ENCODE peak calls at places on chromosomes 7 and 10, in six cellular contexts. One of them, this sample, is unnamed.

GRCh38 chr10:97827778-97828291 is 21.8 kb upstream of the GOLGA7B start:
- DNase-seq in neuronal stem cell: no peak
- DNase-seq in fibroblast of lung: no peak
- DNase-seq in MM.1S: no peak
- DNase-seq in IMR-90: no peak
- DNase-seq in mammary epithelial cell: peak; percentile 65
- DNase-seq in this sample: no peak

GRCh38 chr7:36972140-36972518 is 247.8 kb upstream of the AOAH start:
- DNase-seq in fibroblast of lung: no peak
- DNase-seq in neuronal stem cell: peak; percentile 21
- DNase-seq in MM.1S: no peak
- DNase-seq in IMR-90: no peak
- DNase-seq in mammary epithelial cell: no peak
- DNase-seq in this sample: no peak

GRCh38 chr10:29517352-29517923 is 117.3 kb downstream of the SVIL start:
- DNase-seq in mammary epithelial cell: no peak
- DNase-seq in MM.1S: no peak
- DNase-seq in fibroblast of lung: peak; percentile 60
- DNase-seq in IMR-90: peak; percentile 45
- DNase-seq in neuronal stem cell: peak; percentile 32
- DNase-seq in this sample: peak; percentile 22

GRCh38 chr10:129852829-129853228 is 111.2 kb downstream of the EBF3 start:
- DNase-seq in IMR-90: no peak
- DNase-seq in mammary epithelial cell: no peak
- DNase-seq in fibroblast of lung: no peak
- DNase-seq in neuronal stem cell: no peak
- DNase-seq in MM.1S: no peak
- DNase-seq in this sample: no peak

GRCh38 chr7:4748267-4748666 is 27.2 kb upstream of the AP5Z1 start:
- DNase-seq in fibroblast of lung: no peak
- DNase-seq in MM.1S: no peak
- DNase-seq in IMR-90: no peak
- DNase-seq in neuronal stem cell: no peak
- DNase-seq in mammary epithelial cell: no peak
- DNase-seq in this sample: peak; percentile 86

GRCh38 chr10:73910764-73911552 is at the start of gene PLAU:
- DNase-seq in mammary epithelial cell: peak; percentile 73
- DNase-seq in neuronal stem cell: peak; percentile 58
- DNase-seq in IMR-90: peak; percentile 57
- DNase-seq in MM.1S: no peak
- DNase-seq in fibroblast of lung: peak; percentile 47
- DNase-seq in this sample: peak; percentile 29

GRCh38 chr7:24573008-24573553 is at the start of gene PALS2:
- DNase-seq in mammary epithelial cell: peak; percentile 80
- DNase-seq in MM.1S: peak; percentile 87
- DNase-seq in fibroblast of lung: peak; percentile 67
- DNase-seq in neuronal stem cell: peak; percentile 78
- DNase-seq in IMR-90: peak; percentile 58
- DNase-seq in this sample: peak; percentile 74

GRCh38 chr10:9010093-9010492 is 955.6 kb downstream of the GATA3 start:
- DNase-seq in mammary epithelial cell: peak; percentile 12
- DNase-seq in fibroblast of lung: peak; percentile 11
- DNase-seq in neuronal stem cell: no peak
- DNase-seq in IMR-90: no peak
- DNase-seq in MM.1S: no peak
- DNase-seq in this sample: no peak

GRCh38 chr7:44963526-44964290 is 15.1 kb downstream of the MYO1G start:
- DNase-seq in fibroblast of lung: no peak
- DNase-seq in neuronal stem cell: no peak
- DNase-seq in MM.1S: no peak
- DNase-seq in IMR-90: no peak
- DNase-seq in mammary epithelial cell: no peak
- DNase-seq in this sample: no peak

GRCh38 chr10:96663794-96664193 is 56.5 kb downstream of the PIK3AP1 start:
- DNase-seq in fibroblast of lung: no peak
- DNase-seq in IMR-90: no peak
- DNase-seq in mammary epithelial cell: no peak
- DNase-seq in neuronal stem cell: no peak
- DNase-seq in MM.1S: no peak
- DNase-seq in this sample: no peak

GRCh38 chr10:84548869-84549268 is 220.5 kb downstream of the CCSER2 start:
- DNase-seq in fibroblast of lung: no peak
- DNase-seq in IMR-90: no peak
- DNase-seq in MM.1S: no peak
- DNase-seq in mammary epithelial cell: no peak
- DNase-seq in neuronal stem cell: no peak
- DNase-seq in this sample: no peak

GRCh38 chr10:97267671-97268070 is 24.8 kb downstream of the ARHGAP19 start:
- DNase-seq in fibroblast of lung: no peak
- DNase-seq in MM.1S: no peak
- DNase-seq in mammary epithelial cell: no peak
- DNase-seq in IMR-90: no peak
- DNase-seq in neuronal stem cell: no peak
- DNase-seq in this sample: no peak

GRCh38 chr7:127838816-127839415 is 186.9 kb downstream of the SND1 start:
- DNase-seq in MM.1S: no peak
- DNase-seq in mammary epithelial cell: no peak
- DNase-seq in fibroblast of lung: peak; percentile 32
- DNase-seq in IMR-90: peak; percentile 33
- DNase-seq in neuronal stem cell: no peak
- DNase-seq in this sample: no peak

GRCh38 chr7:156474241-156474743 is 166.3 kb upstream of the RNF32 start:
- DNase-seq in fibroblast of lung: peak; percentile 94
- DNase-seq in mammary epithelial cell: peak; percentile 3
- DNase-seq in IMR-90: peak; percentile 90
- DNase-seq in neuronal stem cell: no peak
- DNase-seq in MM.1S: no peak
- DNase-seq in this sample: peak; percentile 20

GRCh38 chr7:128135275-128136214 is 104.3 kb upstream of the LRRC4 start:
- DNase-seq in mammary epithelial cell: peak; percentile 45
- DNase-seq in fibroblast of lung: peak; percentile 49
- DNase-seq in neuronal stem cell: peak; percentile 70
- DNase-seq in IMR-90: peak; percentile 37
- DNase-seq in MM.1S: peak; percentile 64
- DNase-seq in this sample: peak; percentile 64

GRCh38 chr7:5854738-5855137 is 25.9 kb upstream of the OCM start:
- DNase-seq in IMR-90: no peak
- DNase-seq in fibroblast of lung: no peak
- DNase-seq in MM.1S: no peak
- DNase-seq in neuronal stem cell: no peak
- DNase-seq in mammary epithelial cell: no peak
- DNase-seq in this sample: no peak

GRCh38 chr10:122189185-122189584 is 81.9 kb upstream of the BTBD16 start:
- DNase-seq in IMR-90: no peak
- DNase-seq in fibroblast of lung: no peak
- DNase-seq in MM.1S: no peak
- DNase-seq in neuronal stem cell: no peak
- DNase-seq in mammary epithelial cell: no peak
- DNase-seq in this sample: no peak

GRCh38 chr10:122186822-122187810 is 84.0 kb upstream of the BTBD16 start:
- DNase-seq in fibroblast of lung: peak; percentile 46
- DNase-seq in MM.1S: no peak
- DNase-seq in neuronal stem cell: no peak
- DNase-seq in IMR-90: peak; percentile 34
- DNase-seq in mammary epithelial cell: no peak
- DNase-seq in this sample: no peak

GRCh38 chr10:122188706-122189105 is 82.4 kb upstream of the BTBD16 start:
- DNase-seq in MM.1S: no peak
- DNase-seq in neuronal stem cell: no peak
- DNase-seq in IMR-90: no peak
- DNase-seq in fibroblast of lung: no peak
- DNase-seq in mammary epithelial cell: no peak
- DNase-seq in this sample: no peak

GRCh38 chr10:122181901-122182799 is 88.9 kb upstream of the BTBD16 start:
- DNase-seq in IMR-90: peak; percentile 41
- DNase-seq in mammary epithelial cell: peak; percentile 11
- DNase-seq in neuronal stem cell: no peak
- DNase-seq in fibroblast of lung: peak; percentile 52
- DNase-seq in MM.1S: no peak
- DNase-seq in this sample: peak; percentile 43

GRCh38 chr10:122185643-122186042 is 85.5 kb upstream of the BTBD16 start:
- DNase-seq in fibroblast of lung: no peak
- DNase-seq in neuronal stem cell: no peak
- DNase-seq in mammary epithelial cell: no peak
- DNase-seq in MM.1S: no peak
- DNase-seq in IMR-90: no peak
- DNase-seq in this sample: no peak
- H2AFZ ChIP-seq in fibroblast of lung: no peak overlapping the region
- H2AFZ ChIP-seq in neuronal stem cell: no peak overlapping the region
- H2AFZ ChIP-seq in mammary epithelial cell: no peak overlapping the region
- H2AFZ ChIP-seq in MM.1S: no peak overlapping the region
- H2AFZ ChIP-seq in IMR-90: no peak overlapping the region
- H2AFZ ChIP-seq in this sample: no peak overlapping the region

GRCh38 chr7:95927781-95928180 is 155.4 kb downstream of the DYNC1I1 start:
- DNase-seq in mammary epithelial cell: no peak
- DNase-seq in fibroblast of lung: no peak
- DNase-seq in neuronal stem cell: no peak
- DNase-seq in MM.1S: no peak
- DNase-seq in IMR-90: no peak
- DNase-seq in this sample: no peak
- H2AFZ ChIP-seq in mammary epithelial cell: no peak overlapping the region
- H2AFZ ChIP-seq in fibroblast of lung: no peak overlapping the region
- H2AFZ ChIP-seq in neuronal stem cell: no peak overlapping the region
- H2AFZ ChIP-seq in MM.1S: no peak overlapping the region
- H2AFZ ChIP-seq in IMR-90: no peak overlapping the region
- H2AFZ ChIP-seq in this sample: no peak overlapping the region

DNA sequence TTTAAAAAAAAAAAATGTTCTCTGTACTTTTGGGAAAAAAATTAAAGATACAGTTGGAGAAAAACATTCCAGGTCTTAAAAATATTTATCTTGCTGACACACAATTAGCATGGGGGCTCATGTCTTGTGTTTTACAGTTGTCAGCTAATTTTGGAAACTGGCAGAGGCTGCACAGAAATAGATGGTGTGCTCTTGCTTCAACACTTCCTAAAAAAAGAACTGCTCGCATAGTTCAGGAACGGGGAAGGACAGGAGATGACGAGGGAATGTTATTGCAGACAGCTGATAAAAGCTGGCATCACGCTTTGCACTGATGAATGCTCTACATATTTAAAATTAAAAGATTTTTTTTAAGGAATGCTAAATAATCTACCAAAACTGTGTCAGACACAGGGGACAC is 103.5 kb upstream of the CELF2 start:
- DNase-seq in IMR-90: no peak
- DNase-seq in mammary epithelial cell: no peak
- DNase-seq in MM.1S: no peak
- DNase-seq in neuronal stem cell: no peak
- DNase-seq in fibroblast of lung: peak; percentile 23
- DNase-seq in this sample: no peak
- H2AFZ ChIP-seq in IMR-90: no peak overlapping the region
- H2AFZ ChIP-seq in mammary epithelial cell: no peak overlapping the region
- H2AFZ ChIP-seq in MM.1S: no peak overlapping the region
- H2AFZ ChIP-seq in neuronal stem cell: no peak overlapping the region
- H2AFZ ChIP-seq in fibroblast of lung: no peak overlapping the region
- H2AFZ ChIP-seq in this sample: no peak overlapping the region

GRCh38 chr7:32941996-32942782 is 15.1 kb upstream of the FKBP9 start:
- DNase-seq in fibroblast of lung: peak; percentile 58
- DNase-seq in mammary epithelial cell: peak; percentile 53
- DNase-seq in IMR-90: peak; percentile 32
- DNase-seq in MM.1S: no peak
- DNase-seq in neuronal stem cell: peak; percentile 36
- DNase-seq in this sample: peak; percentile 56
- H2AFZ ChIP-seq in fibroblast of lung: peak overlapping the region; percentile 90
- H2AFZ ChIP-seq in mammary epithelial cell: peak overlapping the region; percentile 90
- H2AFZ ChIP-seq in IMR-90: peak overlapping the region; percentile 97
- H2AFZ ChIP-seq in MM.1S: peak overlapping the region; percentile 59
- H2AFZ ChIP-seq in neuronal stem cell: peak overlapping the region; percentile 98
- H2AFZ ChIP-seq in this sample: peak overlapping the region; percentile 92

GRCh38 chr10:58991842-58992241 is 184.6 kb upstream of the PHYHIPL start:
- DNase-seq in IMR-90: no peak
- DNase-seq in fibroblast of lung: no peak
- DNase-seq in MM.1S: no peak
- DNase-seq in mammary epithelial cell: no peak
- DNase-seq in neuronal stem cell: no peak
- DNase-seq in this sample: no peak
- H2AFZ ChIP-seq in IMR-90: no peak overlapping the region
- H2AFZ ChIP-seq in fibroblast of lung: no peak overlapping the region
- H2AFZ ChIP-seq in MM.1S: no peak overlapping the region
- H2AFZ ChIP-seq in mammary epithelial cell: no peak overlapping the region
- H2AFZ ChIP-seq in neuronal stem cell: no peak overlapping the region
- H2AFZ ChIP-seq in this sample: no peak overlapping the region

DNA sequence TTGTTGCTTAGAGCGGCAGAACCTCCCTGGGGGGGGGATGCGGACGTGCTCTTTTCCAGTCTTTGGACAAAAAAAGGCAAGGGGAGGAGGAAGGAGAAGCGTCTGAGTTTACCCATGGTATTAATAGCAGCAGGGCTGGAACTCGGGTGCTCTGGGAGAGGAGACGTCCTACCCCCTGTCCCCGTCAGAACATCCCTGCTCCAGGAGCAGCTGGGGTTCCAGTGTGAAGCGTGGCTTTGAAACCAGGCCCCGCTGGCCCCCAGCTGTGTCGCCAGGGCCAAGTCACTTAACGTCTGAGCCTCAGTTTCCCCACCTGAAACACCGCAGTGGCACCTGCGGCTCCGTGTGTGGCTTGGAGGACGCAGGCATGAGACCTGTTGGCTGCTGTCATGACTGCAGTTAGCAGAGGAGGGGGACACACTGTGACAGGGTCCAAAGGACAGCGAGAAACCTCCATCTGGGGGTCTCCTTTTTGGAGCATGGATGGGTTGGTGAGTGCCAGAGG is 1.4 kb downstream of the AMZ1 start:
- DNase-seq in IMR-90: no peak
- DNase-seq in MM.1S: no peak
- DNase-seq in mammary epithelial cell: no peak
- DNase-seq in neuronal stem cell: no peak
- DNase-seq in fibroblast of lung: no peak
- DNase-seq in this sample: no peak
- H2AFZ ChIP-seq in IMR-90: peak overlapping the region; percentile 21
- H2AFZ ChIP-seq in MM.1S: peak overlapping the region; percentile 23
- H2AFZ ChIP-seq in mammary epithelial cell: no peak overlapping the region
- H2AFZ ChIP-seq in neuronal stem cell: no peak overlapping the region
- H2AFZ ChIP-seq in fibroblast of lung: no peak overlapping the region
- H2AFZ ChIP-seq in this sample: no peak overlapping the region

GRCh38 chr10:49625411-49625810 is 11.6 kb downstream of the CHAT start:
- DNase-seq in MM.1S: no peak
- DNase-seq in neuronal stem cell: no peak
- DNase-seq in IMR-90: no peak
- DNase-seq in fibroblast of lung: no peak
- DNase-seq in mammary epithelial cell: no peak
- DNase-seq in this sample: no peak

GRCh38 chr10:49628599-49628998 is 14.8 kb downstream of the CHAT start:
- DNase-seq in MM.1S: no peak
- DNase-seq in mammary epithelial cell: no peak
- DNase-seq in fibroblast of lung: no peak
- DNase-seq in IMR-90: no peak
- DNase-seq in neuronal stem cell: no peak
- DNase-seq in this sample: no peak

GRCh38 chr10:49627031-49627430 is 13.2 kb downstream of the CHAT start:
- DNase-seq in neuronal stem cell: no peak
- DNase-seq in fibroblast of lung: no peak
- DNase-seq in MM.1S: no peak
- DNase-seq in mammary epithelial cell: no peak
- DNase-seq in IMR-90: no peak
- DNase-seq in this sample: no peak

GRCh38 chr10:49629286-49629915 is 15.6 kb downstream of the CHAT start:
- DNase-seq in IMR-90: no peak
- DNase-seq in mammary epithelial cell: no peak
- DNase-seq in MM.1S: no peak
- DNase-seq in fibroblast of lung: no peak
- DNase-seq in neuronal stem cell: no peak
- DNase-seq in this sample: no peak

GRCh38 chr10:49627644-49628247 is 13.9 kb downstream of the CHAT start:
- DNase-seq in fibroblast of lung: no peak
- DNase-seq in neuronal stem cell: no peak
- DNase-seq in mammary epithelial cell: no peak
- DNase-seq in MM.1S: no peak
- DNase-seq in IMR-90: no peak
- DNase-seq in this sample: no peak
- H2AFZ ChIP-seq in fibroblast of lung: no peak overlapping the region
- H2AFZ ChIP-seq in neuronal stem cell: no peak overlapping the region
- H2AFZ ChIP-seq in mammary epithelial cell: no peak overlapping the region
- H2AFZ ChIP-seq in MM.1S: no peak overlapping the region
- H2AFZ ChIP-seq in IMR-90: peak overlapping the region; percentile 23
- H2AFZ ChIP-seq in this sample: no peak overlapping the region